ENCODE peak calls at places on chromosome X, in eight cellular contexts. T is RWPE2, L is spleen, E is transverse colon, X is cardiac fibroblast, C is GM23338, J is dorsolateral prefrontal cortex, Q is brain microvascular endothelial cell. B is an unnamed sample.

GRCh38 chrX:131895002-131895401 is 128.1 kb upstream of the STK26 start:
- DNase-seq in T (no peak), L (no peak), E (no peak), X (peak), C (no peak), J (no peak), Q (peak), B (peak)

GRCh38 chrX:1075741-1076140 is 136.7 kb downstream of the CRLF2 start:
- DNase-seq in T (no peak), L (no peak), E (no peak), X (no peak), C (no peak), J (no peak), Q (no peak), B (no peak)

GRCh38 chrX:106397788-106398538 is 213.8 kb upstream of the RADX start:
- DNase-seq in T (no peak), L (no peak), E (no peak), X (peak), C (peak), J (no peak), Q (no peak), B (peak)

GRCh38 chrX:120022763-120023162 is 54.7 kb downstream of the RHOXF2B start:
- DNase-seq in T (no peak), L (no peak), E (no peak), X (no peak), C (no peak), J (no peak), Q (no peak), B (no peak)

GRCh38 chrX:106862972-106863688 is 40.0 kb downstream of the RIPPLY1 start:
- DNase-seq in T (no peak), L (peak), E (peak), X (peak), C (peak), J (no peak), Q (peak), B (peak)

GRCh38 chrX:119488749-119489148 is 20.5 kb downstream of the SLC25A5 start:
- DNase-seq in T (no peak), L (no peak), E (peak), X (peak), C (peak), J (no peak), Q (peak), B (peak)

GRCh38 chrX:46228389-46228788 is 316.8 kb downstream of the ZNF674 start:
- DNase-seq in T (no peak), L (no peak), E (no peak), X (no peak), C (no peak), J (no peak), Q (no peak), B (no peak)

GRCh38 chrX:133598596-133599334 is 183.5 kb upstream of the GPC4 start:
- DNase-seq in T (no peak), L (no peak), E (no peak), X (no peak), C (no peak), J (no peak), Q (no peak), B (peak)

GRCh38 chrX:155094468-155095061 is 23.3 kb downstream of the BRCC3 start:
- DNase-seq in T (no peak), L (no peak), E (no peak), X (peak), C (peak), J (no peak), Q (peak), B (peak)

GRCh38 chrX:119502727-119503483 is 34.7 kb downstream of the SLC25A5 start:
- DNase-seq in T (peak), L (no peak), E (peak), X (peak), C (no peak), J (no peak), Q (peak), B (peak)

GRCh38 chrX:116198810-116199209 is 28.3 kb downstream of the AGTR2 start:
- DNase-seq in T (no peak), L (no peak), E (no peak), X (no peak), C (peak), J (no peak), Q (no peak), B (no peak)

GRCh38 chrX:154918060-154918483 is 31.9 kb downstream of the F8A1 start:
- DNase-seq in T (no peak), L (no peak), E (peak), X (peak), C (peak), J (no peak), Q (peak), B (peak)

GRCh38 chrX:43815209-43815608 is 67.0 kb downstream of the MAOB start:
- DNase-seq in T (no peak), L (no peak), E (no peak), X (no peak), C (no peak), J (no peak), Q (no peak), B (no peak)

GRCh38 chrX:143298663-143299241 is 218.5 kb downstream of the SPANXN3 start:
- DNase-seq in T (no peak), L (no peak), E (no peak), X (peak), C (no peak), J (no peak), Q (no peak), B (no peak)

GRCh38 chrX:155112171-155112570 is 40.9 kb downstream of the BRCC3 start:
- DNase-seq in T (no peak), L (no peak), E (no peak), X (peak), C (no peak), J (no peak), Q (no peak), B (no peak)

GRCh38 chrX:11787564-11787963 is 29.5 kb downstream of the MSL3 start:
- DNase-seq in T (no peak), L (peak), E (peak), X (peak), C (peak), J (peak), Q (peak), B (peak)

GRCh38 chrX:117743469-117744251 is 372.9 kb downstream of the KLHL13 start:
- DNase-seq in T (no peak), L (no peak), E (peak), X (no peak), C (peak), J (no peak), Q (no peak), B (peak)

GRCh38 chrX:46561931-46562721 is 11.4 kb upstream of the CHST7 start:
- DNase-seq in T (no peak), L (no peak), E (peak), X (no peak), C (no peak), J (no peak), Q (no peak), B (no peak)

GRCh38 chrX:23373129-23373804 is 38.6 kb downstream of the PTCHD1 start:
- DNase-seq in T (no peak), L (no peak), E (no peak), X (peak), C (no peak), J (no peak), Q (peak), B (peak)

GRCh38 chrX:114582698-114583395 is 1.0 kb upstream of the HTR2C start:
- DNase-seq in T (no peak), L (no peak), E (no peak), X (no peak), C (peak), J (no peak), Q (no peak), B (no peak)

GRCh38 chrX:47743504-47743903 is 84.5 kb upstream of the UXT start:
- DNase-seq in T (no peak), L (no peak), E (no peak), X (peak), C (no peak), J (no peak), Q (peak), B (peak)

GRCh38 chrX:110684653-110685052 is 111.0 kb downstream of the CHRDL1 start:
- DNase-seq in T (no peak), L (no peak), E (no peak), X (no peak), C (no peak), J (no peak), Q (no peak), B (peak)

GRCh38 chrX:53155512-53156206 is 61.7 kb downstream of the KANTR start:
- DNase-seq in T (no peak), L (no peak), E (no peak), X (no peak), C (no peak), J (no peak), Q (no peak), B (no peak)

GRCh38 chrX:77749695-77750094 is 36.3 kb downstream of the ATRX start:
- DNase-seq in T (no peak), L (no peak), E (no peak), X (peak), C (no peak), J (no peak), Q (peak), B (peak)

GRCh38 chrX:154696328-154697045 is 43.1 kb upstream of the CTAG2 start:
- DNase-seq in T (no peak), L (no peak), E (no peak), X (peak), C (no peak), J (no peak), Q (peak), B (peak)

GRCh38 chrX:23904096-23904495 is 3.6 kb downstream of the APOO start:
- DNase-seq in T (no peak), L (no peak), E (no peak), X (peak), C (no peak), J (no peak), Q (peak), B (peak)

GRCh38 chrX:10098235-10098819 is 58.4 kb upstream of the CLCN4 start:
- DNase-seq in T (no peak), L (no peak), E (no peak), X (no peak), C (no peak), J (no peak), Q (no peak), B (peak)

GRCh38 chrX:40177489-40177888 is 79.7 kb upstream of the BCOR start:
- DNase-seq in T (no peak), L (no peak), E (no peak), X (no peak), C (no peak), J (no peak), Q (no peak), B (no peak)

GRCh38 chrX:115988825-115989224 is 181.7 kb upstream of the AGTR2 start:
- DNase-seq in T (no peak), L (no peak), E (no peak), X (no peak), C (peak), J (no peak), Q (no peak), B (no peak)

GRCh38 chrX:65900850-65901844 is 138.7 kb downstream of the VSIG4 start:
- DNase-seq in T (no peak), L (no peak), E (no peak), X (no peak), C (no peak), J (no peak), Q (no peak), B (no peak)

GRCh38 chrX:17020371-17020770 is 73.9 kb downstream of the REPS2 start:
- DNase-seq in T (no peak), L (no peak), E (no peak), X (no peak), C (no peak), J (no peak), Q (no peak), B (peak)

GRCh38 chrX:54479471-54480122 is 16.4 kb downstream of the FGD1 start:
- DNase-seq in T (no peak), L (peak), E (no peak), X (no peak), C (peak), J (no peak), Q (no peak), B (no peak)

GRCh38 chrX:54470054-54470760 is 25.8 kb downstream of the FGD1 start:
- DNase-seq in T (no peak), L (no peak), E (no peak), X (no peak), C (no peak), J (no peak), Q (no peak), B (no peak)

DNA sequence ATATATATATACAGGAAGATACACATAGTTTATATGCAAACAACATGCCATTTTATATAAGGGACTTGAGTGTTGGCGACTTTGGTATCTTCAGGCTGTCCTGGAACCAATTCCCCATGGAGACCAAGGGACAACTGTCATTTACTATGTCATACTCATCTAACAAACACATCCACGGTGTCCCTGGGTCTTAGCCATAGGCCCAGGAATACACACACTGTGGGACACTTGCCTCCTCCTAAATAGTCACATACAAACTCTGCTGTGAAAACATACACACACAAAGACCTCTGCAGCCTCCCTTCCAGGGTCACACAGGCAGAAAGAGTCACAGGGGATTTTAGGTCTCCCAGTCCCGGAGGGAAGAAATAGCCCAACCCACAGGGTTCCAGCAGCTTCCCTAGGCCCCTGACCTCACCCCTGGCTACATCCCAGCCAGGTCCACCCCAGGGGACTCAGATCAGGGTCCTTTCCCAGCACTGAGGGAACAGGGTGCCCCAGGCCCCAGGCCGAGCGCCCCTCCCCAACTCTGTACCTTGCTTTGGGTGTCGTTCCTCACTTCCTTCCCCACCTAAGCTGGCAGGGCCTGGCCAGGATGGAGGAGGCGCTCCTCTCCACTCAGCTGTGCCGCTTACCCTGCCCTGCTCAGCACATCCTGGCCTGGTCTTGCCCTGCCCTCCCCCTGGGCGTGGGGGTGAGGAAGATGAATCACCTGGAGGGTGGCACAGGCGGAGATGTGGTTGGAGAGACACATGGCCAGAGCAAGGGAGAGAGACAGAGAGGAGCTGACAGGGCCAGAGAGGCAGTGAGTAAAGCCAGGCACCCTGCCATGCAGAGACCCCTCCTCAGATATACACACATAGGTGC is 21.8 kb downstream of the FGD1 start:
- DNase-seq in T (peak), L (no peak), E (no peak), X (no peak), C (no peak), J (no peak), Q (no peak), B (no peak)
- H3K4me3 ChIP-seq in T (peak), L (no peak), E (no peak), X (no peak), C (no peak), J (no peak), Q (no peak), B (no peak)

GRCh38 chrX:109384569-109385174 is 97.2 kb downstream of the GUCY2F start:
- DNase-seq in T (no peak), L (no peak), E (no peak), X (peak), C (peak), J (no peak), Q (peak), B (peak)
- TF ChIP-seq CTCF in T (peak), L (peak), E (peak), X (peak), C (peak), J (peak), Q (peak), B (peak)

GRCh38 chrX:87728024-87728423 is 210.4 kb downstream of the KLHL4 start:
- DNase-seq in T (no peak), L (no peak), E (no peak), X (no peak), C (no peak), J (no peak), Q (no peak), B (no peak)
- H3K4me3 ChIP-seq in T (no peak), L (no peak), E (no peak), X (no peak), C (no peak), J (no peak), Q (no peak), B (no peak)

GRCh38 chrX:102840871-102841705 is 96.0 kb upstream of the RAB40AL start:
- DNase-seq in T (no peak), L (no peak), E (no peak), X (peak), C (peak), J (no peak), Q (peak), B (peak)
- TF ChIP-seq CTCF in T (peak), L (no peak), E (no peak), X (peak), C (peak), J (no peak), Q (peak), B (peak)

DNA sequence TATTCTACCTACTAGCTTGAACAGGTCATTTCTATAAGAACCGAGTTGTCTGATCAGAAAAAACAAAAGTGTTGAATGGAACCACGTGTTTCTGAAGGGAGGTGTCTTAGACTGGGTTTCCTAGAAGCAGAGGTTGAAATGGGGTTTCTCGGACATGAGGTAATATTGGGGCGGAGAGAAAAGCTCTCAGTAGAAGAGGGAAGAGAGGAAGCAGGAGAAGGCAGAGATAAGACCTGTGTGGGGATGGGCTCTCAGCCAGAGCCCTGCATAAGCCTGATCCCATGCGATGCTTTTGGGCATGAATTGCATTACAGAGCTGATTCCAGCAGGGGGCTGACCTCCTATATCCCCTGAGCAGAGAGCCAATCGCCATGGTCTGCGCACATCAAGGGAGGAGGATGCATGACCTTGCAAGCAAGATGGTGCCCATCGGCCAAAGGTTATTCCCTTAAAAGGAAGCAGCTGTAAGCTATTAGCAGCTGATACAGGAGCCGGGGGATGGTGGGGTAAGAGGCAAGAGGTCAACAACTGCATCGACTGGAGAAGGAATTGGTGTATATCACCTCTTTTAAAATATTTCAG is 7.7 kb downstream of the ANOS1 start:
- DNase-seq in T (no peak), L (no peak), E (no peak), X (no peak), C (peak), J (no peak), Q (no peak), B (no peak)
- H3K4me3 ChIP-seq in T (no peak), L (no peak), E (no peak), X (no peak), C (no peak), J (no peak), Q (no peak), B (no peak)

GRCh38 chrX:129823115-129823514 is 20.6 kb downstream of the ZDHHC9 start:
- DNase-seq in T (no peak), L (no peak), E (peak), X (peak), C (peak), J (no peak), Q (no peak), B (peak)
- TF ChIP-seq CTCF in T (peak), L (peak), E (peak), X (peak), C (peak), J (peak), Q (peak), B (peak)

GRCh38 chrX:71254092-71254941 is at the start of gene ZMYM3:
- DNase-seq in T (peak), L (peak), E (peak), X (peak), C (peak), J (peak), Q (peak), B (peak)

GRCh38 chrX:71250856-71251255 is 3.1 kb downstream of the ZMYM3 start:
- DNase-seq in T (no peak), L (no peak), E (no peak), X (no peak), C (no peak), J (no peak), Q (no peak), B (no peak)

GRCh38 chrX:71251456-71251973 is 2.4 kb downstream of the ZMYM3 start:
- DNase-seq in T (no peak), L (no peak), E (peak), X (no peak), C (peak), J (no peak), Q (no peak), B (no peak)

GRCh38 chrX:71253253-71254091 is 468 bp downstream of the ZMYM3 start:
- DNase-seq in T (no peak), L (peak), E (peak), X (peak), C (peak), J (no peak), Q (peak), B (peak)

DNA sequence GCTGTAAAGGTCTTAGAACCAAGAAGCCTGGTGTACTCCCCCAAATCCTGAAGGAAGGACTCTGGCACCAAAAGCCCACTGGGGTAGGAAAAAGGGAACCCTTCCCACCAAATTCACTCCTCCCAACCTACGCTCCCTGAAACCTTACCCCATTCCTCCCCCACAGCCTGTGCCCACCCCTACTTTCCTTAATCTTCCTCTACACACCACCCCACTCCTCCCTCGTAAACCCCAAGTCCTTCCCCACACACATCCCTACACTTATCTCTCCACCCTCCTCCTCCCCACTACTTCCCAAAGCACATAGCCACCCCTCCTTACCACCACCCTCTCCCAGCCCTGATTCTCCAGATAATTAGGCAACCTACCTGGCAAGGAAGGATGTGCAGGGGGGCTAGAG is 1.7 kb downstream of the ZMYM3 start:
- DNase-seq in T (no peak), L (no peak), E (no peak), X (no peak), C (no peak), J (no peak), Q (no peak), B (no peak)
- H3K4me3 ChIP-seq in T (no peak), L (no peak), E (no peak), X (no peak), C (peak), J (no peak), Q (no peak), B (no peak)